ENCODE peak calls at places on chromosome 22, in eight cellular contexts. One of them, this sample, is unnamed.

GRCh38 chr22:25942989-25943411 is 201.0 kb downstream of the MYO18B start:
- DNase-seq in sigmoid colon: no peak
- DNase-seq in K562: no peak
- DNase-seq in H1: no peak
- DNase-seq in transverse colon: no peak
- DNase-seq in HCT116: no peak
- DNase-seq in prostate gland: no peak
- DNase-seq in suprapubic skin: no peak
- DNase-seq in this sample: no peak

GRCh38 chr22:50695421-50696250 is 23.0 kb downstream of the SHANK3 start:
- DNase-seq in H1: no peak
- DNase-seq in sigmoid colon: peak
- DNase-seq in K562: no peak
- DNase-seq in transverse colon: no peak
- DNase-seq in suprapubic skin: peak
- DNase-seq in prostate gland: no peak
- DNase-seq in HCT116: no peak
- DNase-seq in this sample: no peak

GRCh38 chr22:32413715-32414114 is 1.7 kb upstream of the RTCB start:
- DNase-seq in prostate gland: no peak
- DNase-seq in sigmoid colon: no peak
- DNase-seq in K562: peak
- DNase-seq in H1: no peak
- DNase-seq in transverse colon: no peak
- DNase-seq in HCT116: peak
- DNase-seq in suprapubic skin: no peak
- DNase-seq in this sample: no peak

GRCh38 chr22:34845391-34845790 is 220.6 kb upstream of the ISX start:
- DNase-seq in sigmoid colon: no peak
- DNase-seq in suprapubic skin: no peak
- DNase-seq in H1: no peak
- DNase-seq in HCT116: no peak
- DNase-seq in transverse colon: no peak
- DNase-seq in K562: no peak
- DNase-seq in prostate gland: no peak
- DNase-seq in this sample: no peak

GRCh38 chr22:30425616-30426394 is at the start of gene MTFP1:
- DNase-seq in K562: peak
- DNase-seq in H1: peak
- DNase-seq in transverse colon: peak
- DNase-seq in HCT116: no peak
- DNase-seq in suprapubic skin: peak
- DNase-seq in prostate gland: peak
- DNase-seq in sigmoid colon: peak
- DNase-seq in this sample: peak

GRCh38 chr22:23178512-23179254 is 1.6 kb upstream of the BCR start:
- DNase-seq in prostate gland: peak
- DNase-seq in transverse colon: peak
- DNase-seq in H1: peak
- DNase-seq in HCT116: peak
- DNase-seq in sigmoid colon: peak
- DNase-seq in K562: peak
- DNase-seq in suprapubic skin: no peak
- DNase-seq in this sample: peak

GRCh38 chr22:24117942-24118341 is 63.3 kb upstream of the SUSD2 start:
- DNase-seq in H1: peak
- DNase-seq in sigmoid colon: no peak
- DNase-seq in prostate gland: no peak
- DNase-seq in HCT116: no peak
- DNase-seq in transverse colon: no peak
- DNase-seq in K562: no peak
- DNase-seq in suprapubic skin: no peak
- DNase-seq in this sample: no peak

GRCh38 chr22:41598081-41598480 is 8.4 kb upstream of the PMM1 start:
- DNase-seq in sigmoid colon: no peak
- DNase-seq in H1: no peak
- DNase-seq in suprapubic skin: no peak
- DNase-seq in transverse colon: no peak
- DNase-seq in HCT116: no peak
- DNase-seq in K562: peak
- DNase-seq in prostate gland: no peak
- DNase-seq in this sample: no peak

GRCh38 chr22:44453441-44454112 is 44.5 kb downstream of the RTL6 start:
- DNase-seq in HCT116: no peak
- DNase-seq in prostate gland: no peak
- DNase-seq in sigmoid colon: no peak
- DNase-seq in transverse colon: no peak
- DNase-seq in H1: no peak
- DNase-seq in suprapubic skin: peak
- DNase-seq in K562: no peak
- DNase-seq in this sample: no peak

GRCh38 chr22:47740109-47740805 is 977.8 kb downstream of the TBC1D22A start:
- DNase-seq in K562: no peak
- DNase-seq in sigmoid colon: no peak
- DNase-seq in H1: no peak
- DNase-seq in suprapubic skin: peak
- DNase-seq in prostate gland: no peak
- DNase-seq in transverse colon: no peak
- DNase-seq in HCT116: no peak
- DNase-seq in this sample: no peak

GRCh38 chr22:31093090-31093850 is 12.2 kb downstream of the SMTN start:
- DNase-seq in H1: peak
- DNase-seq in K562: no peak
- DNase-seq in sigmoid colon: peak
- DNase-seq in HCT116: no peak
- DNase-seq in prostate gland: no peak
- DNase-seq in transverse colon: peak
- DNase-seq in suprapubic skin: peak
- DNase-seq in this sample: peak

GRCh38 chr22:49554741-49555140 is 272.9 kb downstream of the BRD1 start:
- DNase-seq in HCT116: no peak
- DNase-seq in H1: peak
- DNase-seq in prostate gland: no peak
- DNase-seq in suprapubic skin: peak
- DNase-seq in K562: no peak
- DNase-seq in sigmoid colon: peak
- DNase-seq in transverse colon: peak
- DNase-seq in this sample: no peak

GRCh38 chr22:46584081-46584903 is 35.9 kb upstream of the GRAMD4 start:
- DNase-seq in sigmoid colon: peak
- DNase-seq in K562: no peak
- DNase-seq in HCT116: no peak
- DNase-seq in H1: peak
- DNase-seq in prostate gland: no peak
- DNase-seq in suprapubic skin: no peak
- DNase-seq in transverse colon: no peak
- DNase-seq in this sample: no peak

GRCh38 chr22:23522642-23523251 is 57.3 kb downstream of the IGLL1 start:
- DNase-seq in H1: no peak
- DNase-seq in K562: peak
- DNase-seq in suprapubic skin: no peak
- DNase-seq in HCT116: no peak
- DNase-seq in sigmoid colon: no peak
- DNase-seq in transverse colon: no peak
- DNase-seq in prostate gland: no peak
- DNase-seq in this sample: no peak

GRCh38 chr22:49727881-49728563 is 99.7 kb downstream of the BRD1 start:
- DNase-seq in prostate gland: no peak
- DNase-seq in H1: no peak
- DNase-seq in transverse colon: no peak
- DNase-seq in K562: no peak
- DNase-seq in sigmoid colon: no peak
- DNase-seq in suprapubic skin: no peak
- DNase-seq in HCT116: no peak
- DNase-seq in this sample: no peak

GRCh38 chr22:31995046-31995445 is 48.0 kb upstream of the SLC5A1 start:
- DNase-seq in transverse colon: no peak
- DNase-seq in prostate gland: no peak
- DNase-seq in K562: peak
- DNase-seq in HCT116: no peak
- DNase-seq in H1: no peak
- DNase-seq in sigmoid colon: no peak
- DNase-seq in suprapubic skin: no peak
- DNase-seq in this sample: no peak

DNA sequence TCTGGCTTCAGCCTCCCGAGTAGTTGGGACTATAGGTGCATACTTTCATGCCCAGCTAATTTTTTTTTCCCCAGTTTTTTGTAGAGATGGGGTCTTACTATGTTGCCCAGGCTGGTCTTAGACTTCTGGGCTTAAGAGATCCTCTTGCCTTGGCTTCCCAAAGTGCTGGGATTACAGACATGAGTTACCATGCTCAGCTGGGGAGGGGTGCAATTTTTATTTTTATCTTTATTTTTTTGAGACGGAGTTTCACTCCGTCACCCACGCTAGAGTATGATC is 49.7 kb upstream of the A4GALT start:
- DNase-seq in K562: no peak
- DNase-seq in HCT116: no peak
- DNase-seq in transverse colon: no peak
- DNase-seq in H1: no peak
- DNase-seq in prostate gland: no peak
- DNase-seq in sigmoid colon: no peak
- DNase-seq in suprapubic skin: no peak
- DNase-seq in this sample: no peak
- H3K4me3 ChIP-seq in K562: no peak
- H3K4me3 ChIP-seq in HCT116: no peak
- H3K4me3 ChIP-seq in transverse colon: no peak
- H3K4me3 ChIP-seq in H1: no peak
- H3K4me3 ChIP-seq in prostate gland: no peak
- H3K4me3 ChIP-seq in sigmoid colon: peak
- H3K4me3 ChIP-seq in suprapubic skin: no peak
- H3K4me3 ChIP-seq in this sample: no peak

GRCh38 chr22:20751185-20751851 is 22.6 kb upstream of the SERPIND1 start:
- DNase-seq in H1: peak
- DNase-seq in HCT116: no peak
- DNase-seq in suprapubic skin: no peak
- DNase-seq in K562: peak
- DNase-seq in prostate gland: peak
- DNase-seq in transverse colon: no peak
- DNase-seq in sigmoid colon: no peak
- DNase-seq in this sample: no peak
- TF ChIP-seq CTCF in H1: peak
- TF ChIP-seq CTCF in HCT116: no peak
- TF ChIP-seq CTCF in suprapubic skin: no peak
- TF ChIP-seq CTCF in K562: peak
- TF ChIP-seq CTCF in prostate gland: no peak
- TF ChIP-seq CTCF in transverse colon: no peak
- TF ChIP-seq CTCF in sigmoid colon: no peak
- TF ChIP-seq CTCF in this sample: no peak

DNA sequence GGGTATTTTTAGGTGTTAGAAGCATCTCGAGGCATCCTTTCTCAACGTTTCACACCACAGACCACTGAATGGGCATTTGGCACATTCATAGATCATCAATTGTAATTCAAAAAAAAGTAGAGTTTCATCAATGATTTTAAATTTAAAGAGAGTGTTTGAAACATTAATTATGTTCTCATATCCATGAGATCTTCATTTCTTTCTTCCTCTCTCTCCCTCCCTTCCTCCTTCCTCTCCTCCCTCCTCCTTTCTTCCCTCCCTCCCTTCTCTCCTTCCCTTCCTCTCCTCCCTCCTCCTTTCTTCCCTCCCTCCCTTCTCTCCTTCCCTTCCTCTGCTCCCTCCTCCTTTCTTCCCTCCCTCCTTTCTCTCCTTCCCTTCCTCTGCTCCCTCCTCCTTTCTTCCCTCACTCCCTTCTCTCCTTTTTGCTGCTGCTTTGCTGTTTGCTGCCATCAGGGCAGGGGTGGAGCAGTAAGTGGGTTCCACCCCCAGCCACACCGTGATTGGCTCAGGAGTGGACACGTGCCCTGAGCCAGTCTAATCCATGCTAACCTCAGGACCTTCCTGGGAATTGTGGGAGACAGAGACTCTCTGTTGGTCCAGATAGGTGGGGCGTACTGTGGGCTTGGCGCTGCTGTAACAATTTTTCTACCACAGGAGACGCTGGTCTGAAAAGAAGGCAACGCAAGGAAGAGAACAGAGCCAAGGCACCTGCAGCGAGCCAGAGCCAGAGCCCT is 33.8 kb upstream of the APOBEC3A start:
- DNase-seq in transverse colon: peak
- DNase-seq in prostate gland: peak
- DNase-seq in HCT116: peak
- DNase-seq in H1: no peak
- DNase-seq in K562: peak
- DNase-seq in sigmoid colon: peak
- DNase-seq in suprapubic skin: no peak
- DNase-seq in this sample: peak
- TF ChIP-seq POLR2AphosphoS5 in transverse colon: no peak
- TF ChIP-seq POLR2AphosphoS5 in prostate gland: peak
- TF ChIP-seq POLR2AphosphoS5 in HCT116: peak
- TF ChIP-seq POLR2AphosphoS5 in H1: no peak
- TF ChIP-seq POLR2AphosphoS5 in K562: no peak
- TF ChIP-seq POLR2AphosphoS5 in sigmoid colon: peak
- TF ChIP-seq POLR2AphosphoS5 in suprapubic skin: no peak
- TF ChIP-seq POLR2AphosphoS5 in this sample: peak

DNA sequence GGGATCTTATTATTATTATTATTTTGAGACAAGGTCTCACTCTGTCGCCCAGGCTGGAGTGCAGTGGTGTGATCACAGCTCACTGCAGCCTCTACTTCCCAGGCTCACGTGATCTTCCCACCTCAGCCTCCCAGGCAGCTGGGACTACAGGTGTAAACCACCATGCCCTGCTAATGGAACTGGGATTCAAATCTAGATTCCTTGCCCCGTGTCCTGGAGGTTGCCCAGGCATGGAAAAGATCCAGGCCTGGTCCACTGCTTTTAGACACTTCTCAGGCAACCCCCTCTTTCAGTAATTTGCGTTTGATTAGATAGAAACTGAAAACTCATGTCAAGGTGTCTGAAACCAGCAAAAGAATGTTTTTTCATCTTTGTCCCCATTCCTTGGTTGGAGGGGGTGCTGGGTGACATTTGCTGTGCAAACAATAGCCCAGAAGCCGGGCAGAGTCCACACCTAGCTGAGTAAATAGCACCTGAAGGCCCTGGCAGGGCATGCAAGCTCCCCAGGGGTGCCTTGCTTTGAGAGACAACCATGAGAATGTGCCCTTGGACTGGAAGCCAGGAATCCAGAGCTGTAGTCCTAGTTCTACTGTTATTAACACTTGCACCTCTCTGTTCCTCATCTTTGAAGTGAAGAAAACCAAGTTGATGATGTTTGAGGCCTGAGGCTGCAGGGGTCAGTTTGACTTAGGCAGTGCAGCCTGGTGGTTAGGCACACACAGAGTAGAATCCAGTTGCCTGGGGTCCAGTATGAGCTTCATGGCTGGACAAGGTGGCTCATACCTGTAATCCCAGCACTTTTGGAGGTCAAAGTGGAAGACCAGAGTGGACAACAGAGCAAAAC is 19.1 kb upstream of the XBP1 start:
- DNase-seq in transverse colon: peak
- DNase-seq in HCT116: no peak
- DNase-seq in K562: no peak
- DNase-seq in suprapubic skin: no peak
- DNase-seq in H1: no peak
- DNase-seq in prostate gland: peak
- DNase-seq in sigmoid colon: peak
- DNase-seq in this sample: peak
- H3K4me3 ChIP-seq in transverse colon: no peak
- H3K4me3 ChIP-seq in HCT116: no peak
- H3K4me3 ChIP-seq in K562: no peak
- H3K4me3 ChIP-seq in suprapubic skin: no peak
- H3K4me3 ChIP-seq in H1: no peak
- H3K4me3 ChIP-seq in prostate gland: no peak
- H3K4me3 ChIP-seq in sigmoid colon: no peak
- H3K4me3 ChIP-seq in this sample: no peak